ENCODE peak calls at places on chromosomes 13 and 19, in eight cellular contexts. R is GM20000, H is HCT116, U is B cell, D is fibroblast of pulmonary artery, Z is GM13977, V is ascending aorta, K is AG04449. S is an unnamed sample.

GRCh38 chr19:48553676-48554384 is 1.9 kb downstream of the SULT2B1 start:
- DNase-seq in R (no peak), H (no peak), U (no peak), D (peak; percentile 70), Z (no peak), V (no peak), K (no peak), S (peak; percentile 29)

GRCh38 chr13:45209229-45209628 is 8.4 kb upstream of the KCTD4 start:
- DNase-seq in R (no peak), H (no peak), U (no peak), D (peak; percentile 92), Z (no peak), V (no peak), K (no peak), S (peak; percentile 79)

GRCh38 chr19:10007366-10007765 is 2.9 kb downstream of the COL5A3 start:
- DNase-seq in R (no peak), H (no peak), U (no peak), D (peak; percentile 5), Z (no peak), V (no peak), K (no peak), S (no peak)

GRCh38 chr19:10113592-10113963 is 2.1 kb downstream of the P2RY11 start:
- DNase-seq in R (no peak), H (no peak), U (no peak), D (no peak), Z (no peak), V (no peak), K (no peak), S (peak; percentile 9)

GRCh38 chr13:111659842-111660241 is 339.4 kb downstream of the TEX29 start:
- DNase-seq in R (no peak), H (no peak), U (no peak), D (no peak), Z (no peak), V (no peak), K (no peak), S (no peak)

GRCh38 chr19:35077411-35078223 is 36.1 kb downstream of the HPN start:
- DNase-seq in R (no peak), H (no peak), U (no peak), D (no peak), Z (no peak), V (no peak), K (no peak), S (no peak)

GRCh38 chr13:76043882-76044281 is 407.8 kb downstream of the LMO7 start:
- DNase-seq in R (no peak), H (no peak), U (no peak), D (peak; percentile 3), Z (no peak), V (no peak), K (no peak), S (peak; percentile 10)

GRCh38 chr13:23724196-23724970 is 154.2 kb downstream of the TNFRSF19 start:
- DNase-seq in R (no peak), H (no peak), U (no peak), D (no peak), Z (no peak), V (no peak), K (no peak), S (no peak)

GRCh38 chr13:75788494-75788991 is 152.4 kb downstream of the LMO7 start:
- DNase-seq in R (no peak), H (no peak), U (no peak), D (peak; percentile 76), Z (no peak), V (no peak), K (peak; percentile 82), S (peak; percentile 72)

GRCh38 chr13:71217827-71218226 is 649.2 kb downstream of the DACH1 start:
- DNase-seq in R (no peak), H (no peak), U (no peak), D (no peak), Z (no peak), V (no peak), K (no peak), S (no peak)

GRCh38 chr13:88417801-88418200 is 746.6 kb downstream of the SLITRK5 start:
- DNase-seq in R (no peak), H (no peak), U (no peak), D (no peak), Z (no peak), V (no peak), K (no peak), S (no peak)

GRCh38 chr13:68110178-68110768 is 880.1 kb upstream of the PCDH9 start:
- DNase-seq in R (no peak), H (no peak), U (no peak), D (no peak), Z (no peak), V (no peak), K (no peak), S (no peak)

GRCh38 chr13:113121928-113122420 is 625 bp upstream of the F10 start:
- DNase-seq in R (no peak), H (no peak), U (no peak), D (no peak), Z (no peak), V (peak; percentile 56), K (no peak), S (no peak)

GRCh38 chr19:38693380-38694223 is 46.2 kb downstream of the ACTN4 start:
- DNase-seq in R (peak; percentile 67), H (peak; percentile 91), U (no peak), D (peak; percentile 81), Z (peak; percentile 70), V (peak; percentile 84), K (no peak), S (peak; percentile 59)

GRCh38 chr13:65710514-65710913 is 1519.6 kb downstream of the PCDH9 start:
- DNase-seq in R (no peak), H (no peak), U (no peak), D (no peak), Z (no peak), V (no peak), K (no peak), S (no peak)

GRCh38 chr19:52142001-52142595 is 2.4 kb upstream of the ZNF616 start:
- DNase-seq in R (no peak), H (no peak), U (no peak), D (no peak), Z (no peak), V (no peak), K (no peak), S (no peak)
- TF ChIP-seq CTCF in R (no peak), H (no peak), U (no peak), D (no peak), Z (no peak), V (no peak), K (no peak), S (no peak)

GRCh38 chr13:31009166-31009565 is 76.7 kb downstream of the TEX26 start:
- DNase-seq in R (no peak), H (no peak), U (no peak), D (no peak), Z (no peak), V (no peak), K (no peak), S (peak; percentile 10)

GRCh38 chr13:31015207-31015606 is 82.8 kb downstream of the TEX26 start:
- DNase-seq in R (no peak), H (no peak), U (no peak), D (no peak), Z (no peak), V (no peak), K (no peak), S (no peak)

GRCh38 chr13:31011193-31011860 is 78.9 kb downstream of the TEX26 start:
- DNase-seq in R (no peak), H (no peak), U (no peak), D (no peak), Z (no peak), V (no peak), K (no peak), S (no peak)

GRCh38 chr13:31014461-31014860 is 82.0 kb downstream of the TEX26 start:
- DNase-seq in R (no peak), H (no peak), U (no peak), D (no peak), Z (no peak), V (no peak), K (no peak), S (no peak)

DNA sequence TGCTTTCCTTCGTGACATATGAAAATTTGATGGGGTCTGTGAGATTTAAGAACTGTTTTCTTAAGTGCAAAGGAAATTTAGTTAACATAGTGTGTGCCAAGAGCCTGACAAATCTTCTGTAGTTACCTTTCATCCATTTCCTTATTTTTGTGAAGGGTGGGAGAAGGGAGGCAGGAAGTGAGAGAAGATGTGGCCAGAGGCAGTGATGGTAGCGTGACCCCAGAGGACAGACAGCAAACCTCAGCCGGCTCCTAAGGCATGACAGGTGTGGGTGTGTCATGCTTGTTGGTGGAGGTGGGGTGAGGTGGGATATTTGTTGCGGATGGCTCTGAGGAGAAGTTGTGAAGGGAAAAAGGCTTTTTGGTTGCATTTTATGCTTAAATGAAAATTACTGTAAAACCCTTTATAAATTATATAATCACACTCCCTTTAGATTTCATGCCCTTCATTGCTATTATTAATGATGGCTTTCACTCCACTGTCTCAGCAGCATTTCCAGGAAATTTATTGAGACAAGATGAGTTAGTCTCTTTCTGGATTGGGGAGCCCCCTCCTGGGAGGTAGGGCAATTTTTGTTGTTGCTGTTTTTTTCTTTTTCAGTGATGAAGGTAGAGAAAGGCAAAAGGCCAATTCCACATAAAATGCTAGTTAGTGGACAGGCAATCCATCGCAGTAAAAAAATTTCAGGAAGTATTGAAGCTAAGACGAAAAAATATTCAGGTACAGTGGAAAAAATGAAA is 80.0 kb downstream of the TEX26 start:
- DNase-seq in R (no peak), H (no peak), U (no peak), D (peak; percentile 58), Z (no peak), V (no peak), K (no peak), S (peak; percentile 50)
- TF ChIP-seq CTCF in R (no peak), H (peak; percentile 42), U (no peak), D (peak; percentile 56), Z (no peak), V (no peak), K (peak; percentile 52), S (peak; percentile 35)

GRCh38 chr13:44026194-44026593 is 146.5 kb downstream of the LACC1 start:
- DNase-seq in R (no peak), H (no peak), U (no peak), D (no peak), Z (no peak), V (no peak), K (no peak), S (no peak)

GRCh38 chr13:44032801-44033200 is 153.1 kb downstream of the LACC1 start:
- DNase-seq in R (no peak), H (no peak), U (no peak), D (no peak), Z (no peak), V (no peak), K (no peak), S (no peak)

GRCh38 chr13:44030615-44031014 is 150.9 kb downstream of the LACC1 start:
- DNase-seq in R (no peak), H (no peak), U (no peak), D (no peak), Z (no peak), V (no peak), K (no peak), S (no peak)

GRCh38 chr13:44035400-44035799 is 155.7 kb downstream of the LACC1 start:
- DNase-seq in R (no peak), H (no peak), U (no peak), D (no peak), Z (no peak), V (no peak), K (no peak), S (no peak)

GRCh38 chr13:44031555-44031954 is 151.9 kb downstream of the LACC1 start:
- DNase-seq in R (no peak), H (no peak), U (no peak), D (no peak), Z (no peak), V (no peak), K (no peak), S (no peak)
- TF ChIP-seq CTCF in R (no peak), H (no peak), U (no peak), D (no peak), Z (no peak), V (no peak), K (no peak), S (no peak)

GRCh38 chr13:73416093-73416492 is 357.3 kb downstream of the KLF5 start:
- DNase-seq in R (no peak), H (no peak), U (no peak), D (no peak), Z (no peak), V (no peak), K (peak; percentile 46), S (no peak)
- TF ChIP-seq CTCF in R (no peak), H (no peak), U (no peak), D (no peak), Z (no peak), V (no peak), K (no peak), S (no peak)

S was measured in MCF 10A.